ENCODE peak calls at places on chromosomes 7 and 10, in six cellular contexts. T, N, Q, D, Z and E are unnamed samples.

GRCh38 chr10:95407546-95407945 is 116.7 kb upstream of the PDLIM1 start:
- DNase-seq in T (no peak), N (no peak), Q (no peak), D (no peak), Z (no peak), E (no peak)

GRCh38 chr10:4262870-4263269 is 477.9 kb upstream of the KLF6 start:
- DNase-seq in T (no peak), N (no peak), Q (no peak), D (no peak), Z (no peak), E (no peak)

GRCh38 chr7:44212581-44213184 is 11.9 kb downstream of the YKT6 start:
- DNase-seq in T (no peak), N (no peak), Q (no peak), D (no peak), Z (no peak), E (no peak)

GRCh38 chr7:123401295-123401694 is 133.1 kb downstream of the IQUB start:
- DNase-seq in T (no peak), N (no peak), Q (no peak), D (no peak), Z (no peak), E (no peak)

GRCh38 chr10:28393956-28394568 is 91.2 kb upstream of the MPP7 start:
- DNase-seq in T (peak; percentile 72), N (peak; percentile 68), Q (peak; percentile 15), D (peak; percentile 77), Z (peak; percentile 89), E (peak; percentile 38)

GRCh38 chr7:140126435-140127034 is 50.2 kb downstream of the KDM7A start:
- DNase-seq in T (no peak), N (no peak), Q (no peak), D (no peak), Z (no peak), E (no peak)

GRCh38 chr10:61031341-61031740 is 87.4 kb upstream of the RHOBTB1 start:
- DNase-seq in T (no peak), N (no peak), Q (no peak), D (no peak), Z (no peak), E (no peak)

GRCh38 chr10:102629661-102630614 is 14.3 kb upstream of the TRIM8 start:
- DNase-seq in T (peak; percentile 64), N (peak; percentile 86), Q (no peak), D (no peak), Z (peak; percentile 93), E (no peak)

GRCh38 chr10:18607979-18608378 is 43.4 kb downstream of the NSUN6 start:
- DNase-seq in T (no peak), N (no peak), Q (no peak), D (no peak), Z (no peak), E (no peak)

GRCh38 chr10:25175527-25176420 is 973 bp downstream of the GPR158 start:
- DNase-seq in T (peak; percentile 46), N (no peak), Q (no peak), D (no peak), Z (peak; percentile 61), E (no peak)

GRCh38 chr7:133297093-133297492 is 44.2 kb downstream of the EXOC4 start:
- DNase-seq in T (no peak), N (no peak), Q (no peak), D (no peak), Z (no peak), E (no peak)

GRCh38 chr10:71888623-71889387 is 37.8 kb upstream of the PSAP start:
- DNase-seq in T (peak; percentile 59), N (no peak), Q (peak; percentile 72), D (peak; percentile 77), Z (peak; percentile 40), E (peak; percentile 89)

GRCh38 chr10:103078309-103078615 is 114.8 kb downstream of the NT5C2 start:
- DNase-seq in T (no peak), N (no peak), Q (no peak), D (no peak), Z (no peak), E (no peak)

GRCh38 chr10:61688551-61689308 is 26.0 kb downstream of the CABCOCO1 start:
- DNase-seq in T (no peak), N (no peak), Q (no peak), D (no peak), Z (no peak), E (no peak)

GRCh38 chr10:63114031-63114814 is 18.9 kb upstream of the NRBF2 start:
- DNase-seq in T (no peak), N (no peak), Q (no peak), D (no peak), Z (no peak), E (no peak)

GRCh38 chr7:52500796-52501195 is 534.6 kb upstream of the POM121L12 start:
- DNase-seq in T (no peak), N (peak; percentile 8), Q (no peak), D (no peak), Z (no peak), E (no peak)

GRCh38 chr7:105016083-105017075 is 2.4 kb downstream of the KMT2E start:
- DNase-seq in T (no peak), N (no peak), Q (no peak), D (no peak), Z (no peak), E (no peak)

GRCh38 chr7:46357290-46357689 is 436.2 kb upstream of the IGFBP3 start:
- DNase-seq in T (no peak), N (no peak), Q (no peak), D (no peak), Z (no peak), E (no peak)

GRCh38 chr10:8946451-8946850 is 892.0 kb downstream of the GATA3 start:
- DNase-seq in T (no peak), N (no peak), Q (no peak), D (no peak), Z (no peak), E (no peak)

GRCh38 chr7:114273218-114273617 is 141.4 kb upstream of the FOXP2 start:
- DNase-seq in T (no peak), N (no peak), Q (no peak), D (no peak), Z (no peak), E (no peak)

GRCh38 chr7:47885309-47886000 is 62.8 kb downstream of the PKD1L1 start:
- DNase-seq in T (no peak), N (no peak), Q (no peak), D (peak; percentile 50), Z (no peak), E (no peak)

GRCh38 chr7:98826811-98827231 is 43.0 kb downstream of the TMEM130 start:
- DNase-seq in T (peak; percentile 95), N (no peak), Q (peak; percentile 42), D (no peak), Z (peak; percentile 44), E (peak; percentile 28)

GRCh38 chr7:70171369-70171768 is 573.1 kb downstream of the AUTS2 start:
- DNase-seq in T (no peak), N (no peak), Q (no peak), D (no peak), Z (no peak), E (no peak)

GRCh38 chr7:36967387-36967786 is 243.1 kb upstream of the AOAH start:
- DNase-seq in T (peak; percentile 93), N (peak; percentile 71), Q (no peak), D (no peak), Z (peak; percentile 85), E (peak; percentile 83)